ENCODE peak calls at places on chromosomes 16 and 17, in nine cellular contexts. P, E, W, I, K, X, N, V and U are unnamed samples.

GRCh38 chr17:7023576-7024401 is 939 bp downstream of the BCL6B start:
- DNase-seq in P (no peak), E (peak), W (peak), I (peak), K (peak), X (peak), N (peak), V (peak), U (no peak)

GRCh38 chr16:69012906-69013305 is 92.5 kb upstream of the HAS3 start:
- DNase-seq in P (no peak), E (no peak), W (no peak), I (no peak), K (no peak), X (no peak), N (no peak), V (no peak), U (no peak)

GRCh38 chr17:63120406-63120805 is 154.4 kb downstream of the TANC2 start:
- DNase-seq in P (no peak), E (no peak), W (peak), I (no peak), K (no peak), X (no peak), N (no peak), V (no peak), U (peak)

GRCh38 chr16:87457724-87458423 is 35.0 kb downstream of the ZCCHC14 start:
- DNase-seq in P (peak), E (peak), W (peak), I (no peak), K (no peak), X (no peak), N (no peak), V (peak), U (peak)

GRCh38 chr16:64975821-64976220 is 146.0 kb downstream of the CDH11 start:
- DNase-seq in P (no peak), E (no peak), W (no peak), I (no peak), K (no peak), X (no peak), N (no peak), V (no peak), U (no peak)

GRCh38 chr17:77366206-77366557 is 225.4 kb downstream of the SEC14L1 start:
- DNase-seq in P (no peak), E (no peak), W (peak), I (no peak), K (no peak), X (no peak), N (no peak), V (no peak), U (no peak)

GRCh38 chr16:11672206-11673090 is 4.2 kb downstream of the SNN start:
- DNase-seq in P (no peak), E (peak), W (no peak), I (no peak), K (no peak), X (no peak), N (no peak), V (peak), U (no peak)

GRCh38 chr17:40735016-40735415 is 20.1 kb downstream of the KRT25 start:
- DNase-seq in P (no peak), E (no peak), W (no peak), I (no peak), K (no peak), X (no peak), N (no peak), V (no peak), U (no peak)

GRCh38 chr17:70184770-70185169 is 15.4 kb downstream of the KCNJ2 start:
- DNase-seq in P (peak), E (no peak), W (peak), I (no peak), K (no peak), X (no peak), N (no peak), V (no peak), U (no peak)

GRCh38 chr17:17354560-17355357 is 51.6 kb downstream of the NT5M start:
- DNase-seq in P (no peak), E (peak), W (peak), I (peak), K (peak), X (peak), N (peak), V (peak), U (no peak)

GRCh38 chr16:50862818-50863672 is 121.2 kb downstream of the CYLD start:
- DNase-seq in P (no peak), E (no peak), W (no peak), I (peak), K (no peak), X (no peak), N (peak), V (no peak), U (no peak)

GRCh38 chr17:15513859-15514446 is 46.5 kb upstream of the CDRT4 start:
- DNase-seq in P (no peak), E (no peak), W (peak), I (no peak), K (no peak), X (no peak), N (no peak), V (no peak), U (no peak)

GRCh38 chr16:56849690-56850680 is 15.0 kb upstream of the SLC12A3 start:
- DNase-seq in P (no peak), E (no peak), W (peak), I (no peak), K (no peak), X (no peak), N (peak), V (no peak), U (peak)

GRCh38 chr16:78122774-78123315 is 23.4 kb downstream of the WWOX start:
- DNase-seq in P (peak), E (no peak), W (peak), I (peak), K (no peak), X (peak), N (peak), V (peak), U (no peak)

GRCh38 chr16:88541831-88542230 is 28.4 kb upstream of the ZC3H18 start:
- DNase-seq in P (no peak), E (no peak), W (no peak), I (no peak), K (no peak), X (peak), N (no peak), V (no peak), U (no peak)

GRCh38 chr17:48024149-48025039 is 13.2 kb downstream of the COPZ2 start:
- DNase-seq in P (no peak), E (no peak), W (no peak), I (peak), K (no peak), X (peak), N (peak), V (peak), U (no peak)

GRCh38 chr17:76081295-76082210 is 2.6 kb downstream of the ZACN start:
- DNase-seq in P (no peak), E (no peak), W (no peak), I (no peak), K (no peak), X (peak), N (no peak), V (no peak), U (no peak)

GRCh38 chr17:76080934-76081287 is 1.9 kb downstream of the ZACN start:
- DNase-seq in P (no peak), E (no peak), W (no peak), I (no peak), K (no peak), X (no peak), N (no peak), V (no peak), U (no peak)

GRCh38 chr17:76080207-76080933 is 1.4 kb downstream of the ZACN start:
- DNase-seq in P (no peak), E (no peak), W (no peak), I (no peak), K (no peak), X (peak), N (no peak), V (no peak), U (no peak)

GRCh38 chr17:76078859-76079576 is at the start of gene ZACN:
- DNase-seq in P (no peak), E (no peak), W (no peak), I (no peak), K (no peak), X (no peak), N (no peak), V (no peak), U (no peak)

GRCh38 chr17:76079577-76080206 is 710 bp downstream of the ZACN start:
- DNase-seq in P (no peak), E (no peak), W (peak), I (peak), K (no peak), X (peak), N (no peak), V (no peak), U (no peak)
- TF ChIP-seq CTCF in P (no peak), E (no peak), W (peak), I (peak), K (no peak), X (peak), N (no peak), V (no peak), U (peak)

GRCh38 chr17:81295031-81295677 is at the start of gene SLC38A10:
- DNase-seq in P (peak), E (peak), W (peak), I (peak), K (peak), X (peak), N (peak), V (peak), U (peak)

GRCh38 chr17:81294512-81295030 is 536 bp downstream of the SLC38A10 start:
- DNase-seq in P (no peak), E (no peak), W (no peak), I (no peak), K (no peak), X (peak), N (no peak), V (peak), U (no peak)

GRCh38 chr17:81298325-81298990 is 3.4 kb upstream of the SLC38A10 start:
- DNase-seq in P (no peak), E (no peak), W (no peak), I (no peak), K (no peak), X (no peak), N (no peak), V (no peak), U (no peak)

GRCh38 chr17:81298991-81299733 is 4.1 kb upstream of the SLC38A10 start:
- DNase-seq in P (no peak), E (no peak), W (no peak), I (peak), K (no peak), X (no peak), N (no peak), V (no peak), U (no peak)

DNA sequence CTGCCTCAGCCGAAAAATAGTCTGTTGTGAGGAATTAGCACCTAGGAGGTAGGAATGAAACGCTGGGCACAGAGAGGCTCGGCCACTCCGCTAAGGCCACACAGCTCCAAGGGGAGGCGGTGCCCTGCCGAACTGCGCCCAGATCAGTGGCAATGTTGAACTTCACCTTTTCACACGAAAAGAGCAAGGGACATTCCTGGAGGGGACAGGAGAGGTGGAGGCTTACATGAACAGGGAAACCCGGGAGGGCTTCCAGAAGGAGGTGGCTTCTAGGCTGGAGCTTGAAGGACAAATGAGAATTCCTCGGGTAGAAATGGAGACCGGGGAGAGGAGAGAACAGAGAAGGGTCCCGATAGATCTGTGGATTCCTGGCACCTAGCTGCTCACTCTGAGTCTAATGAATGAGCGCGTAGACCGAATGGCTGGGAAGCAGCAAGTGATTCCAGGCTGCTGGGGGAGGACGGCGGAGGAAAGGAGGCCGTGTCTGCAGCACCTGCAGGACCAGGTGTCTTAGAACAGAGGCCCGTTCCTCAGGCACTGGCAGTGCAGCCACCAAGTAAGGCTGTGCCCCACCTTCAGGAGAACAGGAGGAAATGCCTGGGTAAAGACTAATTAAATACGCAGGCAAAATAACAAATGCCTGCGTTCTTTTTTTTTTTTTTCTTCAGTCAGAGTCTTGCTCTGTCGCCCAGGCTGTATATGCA is 723 bp upstream of the SLC38A10 start:
- DNase-seq in P (no peak), E (no peak), W (peak), I (peak), K (no peak), X (peak), N (no peak), V (peak), U (peak)
- TF ChIP-seq CTCF in P (peak), E (peak), W (peak), I (peak), K (no peak), X (peak), N (peak), V (peak), U (peak)

DNA sequence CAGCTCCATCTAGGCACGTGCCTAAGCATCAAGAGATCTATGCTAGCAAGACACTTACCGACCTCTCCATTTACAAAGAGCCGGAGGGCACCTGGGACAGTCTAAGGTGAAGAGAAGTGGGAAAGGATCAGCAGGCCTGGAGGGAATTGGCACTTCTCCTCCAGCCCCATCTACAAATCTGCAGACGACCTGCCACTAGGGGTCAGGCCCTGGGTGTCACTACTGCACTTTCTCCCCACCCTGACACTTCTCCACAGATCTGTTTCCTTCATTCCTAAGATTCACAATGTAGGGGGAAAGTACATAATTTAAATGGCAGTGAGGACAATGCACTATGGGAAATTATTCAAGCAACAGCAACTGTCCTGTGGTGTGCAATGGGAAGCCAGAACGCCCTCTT is 8.1 kb downstream of the MKS1 start:
- DNase-seq in P (no peak), E (no peak), W (no peak), I (no peak), K (no peak), X (peak), N (no peak), V (no peak), U (no peak)
- TF ChIP-seq CTCF in P (no peak), E (peak), W (no peak), I (peak), K (no peak), X (peak), N (no peak), V (peak), U (peak)

GRCh38 chr16:75305364-75306101 is 54.1 kb upstream of the BCAR1 start:
- DNase-seq in P (peak), E (peak), W (peak), I (peak), K (no peak), X (no peak), N (peak), V (peak), U (peak)

GRCh38 chr16:75307506-75307905 is 56.1 kb upstream of the BCAR1 start:
- DNase-seq in P (no peak), E (no peak), W (no peak), I (no peak), K (no peak), X (no peak), N (no peak), V (no peak), U (no peak)

GRCh38 chr16:75306102-75306762 is 54.8 kb upstream of the BCAR1 start:
- DNase-seq in P (no peak), E (no peak), W (no peak), I (no peak), K (no peak), X (no peak), N (no peak), V (no peak), U (no peak)

GRCh38 chr16:75301804-75302203 is 50.4 kb upstream of the BCAR1 start:
- DNase-seq in P (no peak), E (no peak), W (no peak), I (no peak), K (no peak), X (no peak), N (no peak), V (no peak), U (no peak)

GRCh38 chr16:75304521-75305363 is 53.3 kb upstream of the BCAR1 start:
- DNase-seq in P (peak), E (no peak), W (peak), I (no peak), K (no peak), X (no peak), N (peak), V (no peak), U (peak)
- TF ChIP-seq CTCF in P (no peak), E (no peak), W (peak), I (no peak), K (no peak), X (no peak), N (no peak), V (no peak), U (no peak)

DNA sequence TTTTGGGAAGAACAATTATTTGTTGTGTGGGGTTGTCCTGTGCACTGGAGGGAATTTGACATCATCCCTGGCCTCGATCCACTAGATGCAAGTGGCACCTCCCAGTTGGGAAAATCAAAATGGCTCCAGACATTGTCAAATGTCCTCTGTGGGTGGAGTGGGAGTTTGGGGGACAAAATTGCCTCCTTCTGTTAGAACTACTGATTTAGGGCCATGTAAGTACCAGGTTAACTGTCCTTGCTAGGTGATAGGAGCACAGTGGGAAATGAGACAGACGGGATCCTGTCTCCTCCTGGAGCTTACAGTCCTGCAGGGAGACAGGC is 56.8 kb downstream of the ARHGAP23 start:
- DNase-seq in P (no peak), E (peak), W (no peak), I (no peak), K (no peak), X (no peak), N (no peak), V (no peak), U (no peak)
- TF ChIP-seq CTCF in P (no peak), E (no peak), W (no peak), I (no peak), K (peak), X (no peak), N (no peak), V (no peak), U (no peak)

DNA sequence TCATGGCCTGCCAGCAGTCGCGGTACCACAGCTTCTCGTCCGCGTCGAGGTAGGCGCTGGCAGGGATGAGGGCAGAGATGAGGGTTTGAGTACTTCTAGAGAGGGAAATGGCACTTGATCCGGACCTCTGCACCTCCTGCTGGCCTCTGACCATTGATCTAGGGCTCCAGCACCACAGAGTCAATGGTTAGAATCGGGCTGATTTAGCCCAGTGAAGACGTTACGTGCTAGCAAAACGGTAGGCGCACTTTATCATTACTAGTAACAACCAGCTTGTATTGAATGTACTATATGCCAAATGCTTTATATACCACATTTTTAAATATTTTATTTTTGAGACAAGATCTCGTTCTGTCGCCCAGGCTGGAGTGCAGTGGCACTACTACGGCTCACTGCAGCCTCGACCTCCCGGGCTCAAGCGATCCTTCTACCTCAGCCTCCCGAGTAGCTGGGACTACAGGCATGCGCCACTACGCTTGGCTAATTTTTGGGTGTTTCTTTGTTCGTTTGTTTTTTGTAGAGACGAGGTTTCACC is 526 bp downstream of the TSNAXIP1 start:
- DNase-seq in P (no peak), E (no peak), W (no peak), I (no peak), K (no peak), X (no peak), N (no peak), V (no peak), U (no peak)
- TF ChIP-seq CTCF in P (peak), E (no peak), W (peak), I (peak), K (no peak), X (peak), N (no peak), V (peak), U (peak)

GRCh38 chr16:84592718-84593117 is 25.2 kb downstream of the COTL1 start:
- DNase-seq in P (no peak), E (no peak), W (no peak), I (no peak), K (no peak), X (no peak), N (no peak), V (no peak), U (no peak)

GRCh38 chr16:84595052-84595481 is 22.8 kb downstream of the COTL1 start:
- DNase-seq in P (no peak), E (no peak), W (no peak), I (no peak), K (no peak), X (no peak), N (no peak), V (no peak), U (peak)

GRCh38 chr16:84594725-84595038 is 23.2 kb downstream of the COTL1 start:
- DNase-seq in P (no peak), E (no peak), W (no peak), I (no peak), K (no peak), X (peak), N (no peak), V (no peak), U (no peak)

GRCh38 chr16:84596161-84596560 is 21.7 kb downstream of the COTL1 start:
- DNase-seq in P (no peak), E (no peak), W (no peak), I (no peak), K (no peak), X (no peak), N (no peak), V (no peak), U (no peak)

DNA sequence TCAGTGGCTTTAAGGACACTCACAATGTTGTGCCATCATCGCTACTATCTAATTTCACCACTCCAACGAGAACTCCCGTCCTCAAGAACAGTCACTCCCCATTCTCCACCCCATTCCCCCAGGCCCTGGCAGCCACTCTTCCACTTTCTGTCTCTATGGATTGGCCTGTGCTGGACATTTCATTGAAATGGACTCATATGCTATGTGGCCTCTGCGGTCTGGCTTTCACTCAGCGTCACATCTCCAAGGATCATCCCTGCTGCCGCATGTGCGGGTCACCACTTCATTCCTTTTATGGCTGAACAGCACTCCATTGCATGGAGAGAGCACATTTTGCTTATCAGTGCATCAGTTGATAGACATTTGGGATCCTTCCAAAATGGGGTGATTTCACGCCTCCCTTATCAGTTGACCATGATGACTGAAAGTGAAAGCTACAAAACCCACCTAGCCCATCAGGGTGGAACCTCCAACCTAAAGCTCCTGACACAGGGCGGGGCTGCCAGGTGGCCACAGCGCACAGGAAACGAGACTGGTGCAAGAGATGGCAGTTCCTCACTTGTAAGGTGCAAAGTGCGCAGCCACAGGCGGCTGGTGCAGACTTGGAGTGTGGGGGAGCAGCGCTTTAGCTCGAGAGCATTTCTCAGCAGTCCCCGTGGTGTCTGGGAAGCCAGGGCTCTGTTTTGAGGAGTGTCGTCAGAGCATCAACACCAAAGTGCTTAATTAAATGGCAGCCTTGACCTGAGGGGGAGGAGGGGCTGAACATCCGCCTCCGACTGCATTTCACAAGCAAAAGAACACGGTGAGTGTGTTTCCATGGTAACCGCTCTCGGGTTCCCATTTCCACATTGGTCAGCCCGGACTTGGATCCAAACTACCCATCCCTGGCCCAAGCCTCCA is 23.8 kb downstream of the COTL1 start:
- DNase-seq in P (no peak), E (peak), W (peak), I (no peak), K (no peak), X (peak), N (no peak), V (peak), U (no peak)
- TF ChIP-seq CTCF in P (no peak), E (no peak), W (no peak), I (no peak), K (no peak), X (no peak), N (no peak), V (no peak), U (no peak)